ENCODE peak calls at places on chromosome 9, in eight cellular contexts. T is sigmoid colon, H is stomach, U is transverse colon, K is esophagus squamous epithelium, Z is HepG2, I is Peyer's patch, C is body of pancreas. P is an unnamed sample.

GRCh38 chr9:91089405-91090131 is 272.1 kb downstream of the AUH start:
- DNase-seq in T (peak), H (peak), U (peak), K (no peak), Z (peak), I (peak), C (peak), P (no peak)

GRCh38 chr9:137682431-137682991 is 63.7 kb downstream of the EHMT1 start:
- DNase-seq in T (no peak), H (no peak), U (no peak), K (no peak), Z (no peak), I (no peak), C (no peak), P (no peak)

GRCh38 chr9:4077499-4078102 is 222.3 kb downstream of the GLIS3 start:
- DNase-seq in T (peak), H (peak), U (peak), K (no peak), Z (peak), I (peak), C (peak), P (peak)

GRCh38 chr9:9100070-9100469 is 1300.5 kb upstream of the DMAC1 start:
- DNase-seq in T (no peak), H (no peak), U (no peak), K (no peak), Z (no peak), I (no peak), C (no peak), P (no peak)

GRCh38 chr9:87437966-87438365 is 59.7 kb upstream of the DAPK1 start:
- DNase-seq in T (no peak), H (no peak), U (no peak), K (no peak), Z (no peak), I (no peak), C (no peak), P (no peak)

GRCh38 chr9:2362170-2362569 is 259.4 kb upstream of the VLDLR start:
- DNase-seq in T (no peak), H (no peak), U (no peak), K (no peak), Z (no peak), I (no peak), C (no peak), P (no peak)

GRCh38 chr9:15211160-15211993 is 95.6 kb downstream of the TTC39B start:
- DNase-seq in T (peak), H (peak), U (peak), K (no peak), Z (peak), I (peak), C (peak), P (peak)

GRCh38 chr9:36956908-36957307 is 77.2 kb downstream of the PAX5 start:
- DNase-seq in T (no peak), H (no peak), U (no peak), K (no peak), Z (no peak), I (no peak), C (no peak), P (no peak)

GRCh38 chr9:134396825-134397224 is 70.6 kb downstream of the RXRA start:
- DNase-seq in T (no peak), H (no peak), U (no peak), K (no peak), Z (no peak), I (peak), C (no peak), P (no peak)

GRCh38 chr9:129836342-129837007 is 1.2 kb downstream of the USP20 start:
- DNase-seq in T (no peak), H (no peak), U (peak), K (no peak), Z (no peak), I (peak), C (no peak), P (no peak)

GRCh38 chr9:4860383-4860782 is 67.6 kb downstream of the RCL1 start:
- DNase-seq in T (no peak), H (no peak), U (no peak), K (no peak), Z (no peak), I (no peak), C (no peak), P (no peak)

GRCh38 chr9:95379630-95380029 is 62.1 kb upstream of the FANCC start:
- DNase-seq in T (no peak), H (no peak), U (no peak), K (no peak), Z (no peak), I (no peak), C (no peak), P (no peak)

GRCh38 chr9:123669355-123669754 is 260.6 kb downstream of the DENND1A start:
- DNase-seq in T (no peak), H (no peak), U (no peak), K (no peak), Z (no peak), I (no peak), C (no peak), P (no peak)

GRCh38 chr9:33233659-33234335 is 6.2 kb upstream of the SPINK4 start:
- DNase-seq in T (no peak), H (peak), U (peak), K (no peak), Z (no peak), I (no peak), C (peak), P (peak)

GRCh38 chr9:33082538-33083326 is 6.3 kb upstream of the SMU1 start:
- DNase-seq in T (no peak), H (peak), U (no peak), K (no peak), Z (no peak), I (peak), C (no peak), P (no peak)

GRCh38 chr9:32251539-32251938 is 132.9 kb upstream of the ACO1 start:
- DNase-seq in T (peak), H (peak), U (peak), K (no peak), Z (peak), I (no peak), C (peak), P (no peak)

GRCh38 chr9:37618817-37619216 is 26.4 kb upstream of the TOMM5 start:
- DNase-seq in T (no peak), H (no peak), U (no peak), K (no peak), Z (no peak), I (no peak), C (no peak), P (no peak)

GRCh38 chr9:3401556-3401955 is 124.2 kb downstream of the RFX3 start:
- DNase-seq in T (no peak), H (no peak), U (no peak), K (no peak), Z (no peak), I (no peak), C (no peak), P (no peak)

GRCh38 chr9:126880226-126880946 is 19.9 kb downstream of the ZBTB34 start:
- DNase-seq in T (no peak), H (no peak), U (no peak), K (no peak), Z (no peak), I (no peak), C (no peak), P (no peak)

GRCh38 chr9:22228542-22228941 is 218.1 kb upstream of the DMRTA1 start:
- DNase-seq in T (no peak), H (no peak), U (no peak), K (no peak), Z (no peak), I (no peak), C (no peak), P (no peak)

GRCh38 chr9:95757026-95757425 is 118.5 kb upstream of the ERCC6L2 start:
- DNase-seq in T (no peak), H (no peak), U (no peak), K (no peak), Z (no peak), I (no peak), C (no peak), P (no peak)

GRCh38 chr9:78971505-78971904 is 600.3 kb upstream of the TLE4 start:
- DNase-seq in T (no peak), H (no peak), U (no peak), K (no peak), Z (no peak), I (no peak), C (no peak), P (no peak)

GRCh38 chr9:114240647-114241558 is 82.0 kb upstream of the ORM1 start:
- DNase-seq in T (no peak), H (no peak), U (no peak), K (no peak), Z (no peak), I (no peak), C (no peak), P (no peak)

GRCh38 chr9:111163738-111164399 is 125.6 kb upstream of the LPAR1 start:
- DNase-seq in T (no peak), H (no peak), U (no peak), K (no peak), Z (no peak), I (no peak), C (no peak), P (no peak)

GRCh38 chr9:15178621-15179020 is 128.4 kb downstream of the TTC39B start:
- DNase-seq in T (no peak), H (no peak), U (no peak), K (no peak), Z (no peak), I (no peak), C (no peak), P (no peak)

GRCh38 chr9:24118170-24118569 is 292.1 kb upstream of the ELAVL2 start:
- DNase-seq in T (no peak), H (no peak), U (no peak), K (no peak), Z (no peak), I (no peak), C (no peak), P (no peak)

GRCh38 chr9:116843863-116844620 is 156.9 kb downstream of the TRIM32 start:
- DNase-seq in T (no peak), H (no peak), U (no peak), K (no peak), Z (no peak), I (no peak), C (no peak), P (no peak)

GRCh38 chr9:78858266-78858665 is 561.3 kb downstream of the PSAT1 start:
- DNase-seq in T (no peak), H (no peak), U (no peak), K (no peak), Z (no peak), I (no peak), C (no peak), P (no peak)

GRCh38 chr9:125332527-125332926 is 70.9 kb downstream of the GAPVD1 start:
- DNase-seq in T (no peak), H (no peak), U (no peak), K (no peak), Z (no peak), I (no peak), C (no peak), P (no peak)

GRCh38 chr9:34653610-34654072 is 1.7 kb downstream of the IL11RA start:
- DNase-seq in T (peak), H (no peak), U (no peak), K (no peak), Z (no peak), I (no peak), C (no peak), P (no peak)

GRCh38 chr9:68802525-68803015 is 97.5 kb downstream of the PIP5K1B start:
- DNase-seq in T (no peak), H (no peak), U (peak), K (no peak), Z (no peak), I (peak), C (no peak), P (no peak)

GRCh38 chr9:95801797-95802196 is 73.7 kb upstream of the ERCC6L2 start:
- DNase-seq in T (no peak), H (no peak), U (no peak), K (no peak), Z (no peak), I (no peak), C (no peak), P (no peak)

GRCh38 chr9:14238044-14238443 is 75.9 kb downstream of the NFIB start:
- DNase-seq in T (no peak), H (no peak), U (no peak), K (no peak), Z (peak), I (no peak), C (no peak), P (no peak)

GRCh38 chr9:4656621-4657020 is 5.5 kb upstream of the PLPP6 start:
- DNase-seq in T (no peak), H (no peak), U (no peak), K (no peak), Z (no peak), I (no peak), C (no peak), P (no peak)

GRCh38 chr9:130927995-130928900 is 10.8 kb downstream of the FIBCD1 start:
- DNase-seq in T (no peak), H (peak), U (peak), K (no peak), Z (peak), I (no peak), C (peak), P (no peak)

GRCh38 chr9:83231039-83231438 is 168.1 kb upstream of the RASEF start:
- DNase-seq in T (no peak), H (no peak), U (no peak), K (no peak), Z (peak), I (no peak), C (no peak), P (no peak)

GRCh38 chr9:38417003-38417965 is 7.0 kb downstream of the IGFBPL1 start:
- DNase-seq in T (peak), H (peak), U (peak), K (no peak), Z (peak), I (no peak), C (no peak), P (no peak)

GRCh38 chr9:107488400-107489143 is 997 bp downstream of the KLF4 start:
- DNase-seq in T (peak), H (peak), U (peak), K (no peak), Z (no peak), I (no peak), C (peak), P (peak)
- TF ChIP-seq POLR2A in T (peak), H (no peak), U (peak), K (peak), Z (no peak), I (peak), C (peak), P (peak)

DNA sequence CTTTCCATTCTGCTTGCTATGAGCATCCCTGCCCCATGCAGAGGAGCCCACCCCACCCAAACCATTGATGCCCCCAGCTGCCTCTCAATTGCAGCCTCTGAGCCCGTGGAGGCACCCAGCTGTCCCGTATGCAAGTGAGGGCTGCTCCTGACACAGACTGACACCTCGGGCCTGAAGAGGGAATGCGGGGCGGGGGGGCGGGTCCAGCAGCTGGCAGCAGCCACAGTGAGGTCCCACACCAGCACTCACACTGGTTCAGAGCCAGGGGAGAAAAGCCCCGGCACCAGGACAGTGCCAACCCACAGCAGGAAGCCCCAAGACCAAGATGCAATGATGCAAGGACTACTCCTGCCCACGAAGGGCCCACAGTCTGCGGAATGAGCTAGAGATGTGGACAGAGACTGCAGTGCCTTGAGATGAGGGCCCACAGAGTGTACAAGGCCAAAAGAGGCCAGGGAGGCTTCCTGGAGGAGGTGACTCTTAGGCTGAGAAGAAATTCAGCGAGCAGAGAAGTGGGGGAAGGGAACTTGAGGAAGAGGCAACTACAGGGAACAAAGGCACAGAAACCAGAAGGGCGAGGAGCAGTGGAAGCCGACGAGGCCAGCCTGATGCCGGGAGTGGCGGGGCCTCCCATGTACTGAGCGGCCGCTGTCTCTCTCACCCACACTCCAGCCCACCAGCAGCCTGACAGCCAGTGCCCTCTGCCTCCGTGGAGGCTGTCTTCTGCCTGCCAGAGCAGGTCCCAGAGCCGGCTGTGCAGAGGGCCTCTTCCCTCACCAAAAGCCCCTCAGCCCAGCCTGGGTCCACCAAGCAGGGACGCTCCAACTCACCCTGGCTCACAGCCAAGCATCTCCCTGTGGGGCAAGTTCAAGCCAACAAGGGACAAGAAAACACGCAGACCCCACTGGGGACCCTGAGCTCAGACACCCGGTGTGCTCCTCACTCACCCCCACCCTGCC is 9.2 kb downstream of the EEIG1 start:
- DNase-seq in T (peak), H (no peak), U (no peak), K (no peak), Z (no peak), I (peak), C (no peak), P (no peak)
- H3K4me3 ChIP-seq in T (peak), H (peak), U (peak), K (peak), Z (no peak), I (peak), C (no peak), P (no peak)

DNA sequence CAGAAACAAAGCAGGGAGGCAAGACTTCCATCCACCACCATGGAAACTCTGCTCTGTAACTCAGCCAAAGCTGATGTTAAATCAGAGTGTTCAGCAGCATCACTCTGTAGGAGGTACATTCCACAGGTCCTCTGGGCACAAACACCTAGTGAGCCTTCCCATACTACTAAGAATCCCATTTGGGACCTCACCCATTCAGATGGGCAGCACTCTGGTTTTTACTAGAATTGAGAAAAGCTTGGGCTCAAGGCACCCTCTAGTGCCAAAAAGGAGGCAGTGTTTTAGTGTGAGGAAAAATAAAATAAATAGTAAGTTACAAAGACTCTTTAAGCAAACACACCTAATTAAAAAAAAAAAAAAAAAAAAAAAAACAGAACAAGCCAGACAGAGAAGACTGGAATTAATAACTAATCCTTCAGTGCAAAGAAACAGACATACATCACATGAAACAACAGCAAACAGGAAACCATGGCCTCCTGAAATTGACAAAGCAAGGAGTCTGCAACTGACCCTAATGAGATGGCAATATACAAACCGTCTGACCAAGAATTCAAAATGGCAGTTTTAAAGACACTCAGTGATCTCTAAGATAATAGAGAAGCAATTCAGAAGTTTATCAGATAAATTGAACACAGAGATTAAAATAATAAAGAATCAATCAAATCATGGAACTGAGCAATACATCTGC is 159.5 kb downstream of the GNA14 start:
- DNase-seq in T (no peak), H (no peak), U (no peak), K (no peak), Z (no peak), I (no peak), C (no peak), P (no peak)
- TF ChIP-seq CTCF in T (no peak), H (peak), U (peak), K (no peak), Z (peak), I (peak), C (peak), P (no peak)

GRCh38 chr9:72102520-72102919 is 42.1 kb upstream of the C9orf57 start:
- DNase-seq in T (no peak), H (no peak), U (no peak), K (no peak), Z (no peak), I (no peak), C (no peak), P (no peak)
- TF ChIP-seq POLR2A in T (no peak), H (no peak), U (no peak), K (no peak), Z (no peak), I (no peak), C (no peak), P (no peak)

DNA sequence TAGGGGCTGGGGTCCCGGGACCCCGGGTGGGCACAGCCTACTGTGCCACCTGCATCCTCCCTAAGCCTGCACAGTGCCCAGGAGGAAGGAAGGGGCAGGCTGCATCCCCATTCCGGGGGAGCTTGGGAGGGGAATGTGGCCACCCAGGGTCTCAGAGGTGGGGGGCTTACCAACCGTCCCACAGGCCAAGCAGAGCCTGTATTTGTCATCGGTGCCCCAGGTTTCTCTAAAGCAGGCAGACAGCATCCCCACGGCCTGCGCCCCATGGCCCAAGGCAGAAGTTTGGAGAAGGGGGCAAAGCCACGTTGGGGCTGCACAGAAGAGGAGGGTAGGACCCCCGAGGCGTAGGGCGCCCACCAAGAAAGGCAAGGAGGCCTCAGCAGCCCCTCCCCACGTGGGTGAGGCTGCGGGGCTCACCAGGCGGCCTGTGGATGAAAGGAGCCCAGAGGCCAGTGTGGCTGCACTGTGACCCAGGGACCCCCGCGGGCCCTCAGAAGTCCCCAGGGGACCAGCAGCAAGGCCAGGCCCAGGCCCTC is 494 bp upstream of the GPSM1 start:
- DNase-seq in T (no peak), H (no peak), U (no peak), K (no peak), Z (no peak), I (no peak), C (no peak), P (no peak)
- H3K4me3 ChIP-seq in T (peak), H (peak), U (peak), K (peak), Z (no peak), I (peak), C (no peak), P (no peak)